ENCODE peak calls at places on chromosomes 4 and X, in four cellular contexts. R is H9; D is CD8-positive, alpha-beta T cell; A is upper lobe of right lung. F is an unnamed sample. For H3K4me1, the result is how much of the 10 kb centered on the place peaks cover.

GRCh38 chr4:53497446-53498069 is 93.7 kb downstream of the LNX1 start:
- DNase-seq in D (no peak), R (no peak), A (no peak), F (no peak)

GRCh38 chrX:47191806-47192401 is 1.7 kb upstream of the UBA1 start:
- DNase-seq in D (no peak), R (no peak), A (no peak), F (no peak)

GRCh38 chrX:39840141-39841126 is 257.3 kb downstream of the BCOR start:
- DNase-seq in A (no peak), D (no peak), R (no peak), F (no peak)

GRCh38 chrX:85922821-85923220 is 124.5 kb downstream of the CHM start:
- DNase-seq in R (no peak), D (no peak), A (no peak), F (no peak)

GRCh38 chrX:130401415-130402210 is at the start of gene RBMX2:
- DNase-seq in R (peak), A (peak), D (peak), F (peak)

GRCh38 chr4:183182873-183183725 is 84.0 kb downstream of the WWC2 start:
- DNase-seq in A (no peak), D (no peak), R (peak), F (peak)

GRCh38 chrX:106201502-106202178 is 33.5 kb downstream of the PWWP3B start:
- DNase-seq in A (no peak), R (peak), D (no peak), F (no peak)

GRCh38 chr4:61332671-61333070 is 132.5 kb downstream of the ADGRL3 start:
- DNase-seq in R (no peak), A (no peak), D (no peak), F (no peak)

GRCh38 chr4:6782846-6783110 is 251 bp downstream of the KIAA0232 start:
- DNase-seq in D (no peak), A (no peak), R (no peak), F (no peak)

GRCh38 chrX:1462596-1463251 is 10.0 kb upstream of the ASMTL start:
- DNase-seq in D (peak), R (no peak), A (peak), F (peak)

GRCh38 chr4:10114147-10114546 is 2.5 kb downstream of the WDR1 start:
- DNase-seq in R (no peak), D (no peak), A (no peak), F (no peak)

GRCh38 chr4:185741795-185742194 is 70.2 kb downstream of the SORBS2 start:
- DNase-seq in A (no peak), R (no peak), D (no peak), F (no peak)

GRCh38 chr4:185744127-185744865 is 67.7 kb downstream of the SORBS2 start:
- DNase-seq in A (no peak), D (no peak), R (no peak), F (no peak)

GRCh38 chr4:185744946-185745345 is 67.0 kb downstream of the SORBS2 start:
- DNase-seq in D (no peak), R (no peak), A (no peak), F (no peak)

GRCh38 chr4:185742766-185743165 is 69.2 kb downstream of the SORBS2 start:
- DNase-seq in A (no peak), R (no peak), D (no peak), F (no peak)

GRCh38 chr4:185743722-185744121 is 68.3 kb downstream of the SORBS2 start:
- DNase-seq in A (no peak), D (no peak), R (no peak), F (no peak)
- H3K4me1 ChIP-seq in A (under half), D (under half), R (under half), F (under half)

GRCh38 chr4:87017580-87018061 is 82.8 kb downstream of the AFF1 start:
- DNase-seq in D (no peak), A (no peak), R (no peak), F (no peak)
- H3K4me1 ChIP-seq in D (under half), A (half or more), R (under half), F (half or more)

DNA sequence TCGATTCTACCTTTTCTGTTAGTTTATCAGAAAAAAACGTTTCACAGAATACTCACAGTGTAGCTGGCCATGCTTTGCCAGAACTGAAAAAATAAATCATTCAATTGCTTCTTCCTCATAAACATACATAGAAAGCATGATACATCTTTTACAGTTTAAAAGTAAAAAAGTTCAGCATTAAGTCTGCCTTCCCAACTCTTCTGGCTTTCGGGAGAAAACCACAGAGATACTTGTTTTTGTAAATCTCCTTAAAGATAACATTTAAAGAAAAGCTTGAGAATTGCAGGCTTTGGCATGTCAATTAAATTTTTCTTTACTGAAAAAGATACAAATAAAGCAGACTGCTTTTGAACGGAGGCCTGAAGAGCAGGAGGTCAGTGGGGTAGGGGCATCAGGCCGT is 66.8 kb downstream of the SEC24D start:
- DNase-seq in D (no peak), A (no peak), R (no peak), F (no peak)
- H3K4me1 ChIP-seq in D (under half), A (under half), R (under half), F (under half)

GRCh38 chr4:23887173-23887572 is 2.7 kb downstream of the PPARGC1A start:
- DNase-seq in R (no peak), A (no peak), D (no peak), F (no peak)

GRCh38 chr4:23889814-23890269 is at the start of gene PPARGC1A:
- DNase-seq in R (no peak), A (peak), D (no peak), F (no peak)

GRCh38 chr4:23889368-23889767 is 479 bp downstream of the PPARGC1A start:
- DNase-seq in A (no peak), D (no peak), R (no peak), F (no peak)

GRCh38 chr4:23888421-23889319 is 1.2 kb downstream of the PPARGC1A start:
- DNase-seq in A (no peak), D (no peak), R (no peak), F (no peak)

GRCh38 chr4:23887989-23888388 is 1.9 kb downstream of the PPARGC1A start:
- DNase-seq in A (no peak), R (no peak), D (no peak), F (no peak)
- H3K4me1 ChIP-seq in A (under half), R (under half), D (under half), F (under half)

GRCh38 chr4:2303121-2303685 is 41.3 kb upstream of the MXD4 start:
- DNase-seq in R (no peak), A (no peak), D (no peak), F (no peak)
- H3K4me1 ChIP-seq in R (under half), A (under half), D (under half), F (under half)

GRCh38 chr4:57076646-57077045 is 33.5 kb downstream of the IGFBP7 start:
- DNase-seq in A (no peak), D (no peak), R (no peak), F (no peak)
- H3K4me1 ChIP-seq in A (under half), D (under half), R (under half), F (under half)